ENCODE peak calls at places on chromosome 14, in eight cellular contexts. S, M, X, J, F, I, Y and H are unnamed samples.

GRCh38 chr14:92471919-92472318 is 41.7 kb upstream of the RIN3 start:
- ATAC-seq in J (no peak), S (peak), F (no peak), Y (no peak), M (no peak), I (no peak), X (no peak), H (no peak)

GRCh38 chr14:96117101-96117897 is 78.1 kb downstream of the C14orf132 start:
- ATAC-seq in J (peak), Y (no peak), S (no peak), M (no peak), X (peak), F (peak), I (peak), H (no peak)

GRCh38 chr14:69615471-69616407 is 4.3 kb downstream of the SUSD6 start:
- ATAC-seq in M (peak), J (peak), X (peak), Y (peak), F (peak), S (peak), I (peak), H (peak)

GRCh38 chr14:97641827-97642226 is 844.6 kb downstream of the VRK1 start:
- ATAC-seq in I (peak), X (no peak), M (no peak), Y (no peak), F (no peak), S (no peak), J (no peak), H (peak)

GRCh38 chr14:90024910-90025309 is 36.9 kb upstream of the KCNK13 start:
- ATAC-seq in Y (no peak), J (no peak), S (peak), F (no peak), I (no peak), M (peak), X (no peak), H (no peak)

GRCh38 chr14:100192250-100192671 is 32.8 kb upstream of the DEGS2 start:
- ATAC-seq in M (peak), S (peak), X (no peak), F (no peak), I (no peak), Y (peak), J (no peak), H (no peak)

GRCh38 chr14:71703477-71703876 is 228.8 kb upstream of the RGS6 start:
- ATAC-seq in F (no peak), Y (peak), I (no peak), X (no peak), J (no peak), M (peak), S (peak), H (no peak)

GRCh38 chr14:71011479-71011878 is 104.2 kb downstream of the PCNX1 start:
- ATAC-seq in F (no peak), I (peak), J (no peak), Y (no peak), S (no peak), M (no peak), X (no peak), H (no peak)

GRCh38 chr14:71620401-71620800 is 311.8 kb upstream of the RGS6 start:
- ATAC-seq in J (no peak), M (no peak), I (no peak), Y (no peak), F (no peak), S (no peak), X (no peak), H (no peak)

GRCh38 chr14:73008501-73008900 is 18.4 kb downstream of the ZFYVE1 start:
- ATAC-seq in X (no peak), J (no peak), F (no peak), I (no peak), Y (no peak), S (no peak), M (peak), H (no peak)

GRCh38 chr14:104421401-104421821 is 158.2 kb upstream of the C14orf180 start:
- ATAC-seq in S (no peak), Y (no peak), F (no peak), I (no peak), X (peak), J (peak), M (no peak), H (no peak)

GRCh38 chr14:65476942-65477318 is 64.4 kb downstream of the FUT8 start:
- ATAC-seq in X (no peak), S (no peak), J (no peak), Y (no peak), I (no peak), M (no peak), F (no peak), H (peak)

GRCh38 chr14:22002860-22003284 is 329.3 kb upstream of the OR4E1 start:
- ATAC-seq in F (peak), Y (no peak), I (peak), S (no peak), X (peak), M (no peak), J (no peak), H (peak)

GRCh38 chr14:69674546-69675245 is 63.3 kb downstream of the SUSD6 start:
- ATAC-seq in F (peak), X (no peak), Y (peak), J (no peak), M (peak), I (peak), S (peak), H (peak)

GRCh38 chr14:73238941-73239340 is 1.6 kb downstream of the PAPLN start:
- ATAC-seq in M (peak), Y (peak), J (no peak), X (no peak), I (no peak), F (peak), S (no peak), H (no peak)

GRCh38 chr14:74846968-74847549 is 28.9 kb downstream of the PROX2 start:
- ATAC-seq in M (no peak), Y (no peak), J (no peak), X (no peak), F (no peak), S (no peak), I (no peak), H (no peak)

GRCh38 chr14:92105073-92105844 is 1.1 kb downstream of the ATXN3 start:
- ATAC-seq in M (peak), Y (no peak), S (no peak), I (no peak), J (no peak), F (no peak), X (no peak), H (no peak)

GRCh38 chr14:22547309-22547947 is 41.6 kb downstream of the DAD1 start:
- ATAC-seq in J (no peak), S (peak), X (no peak), M (peak), I (no peak), F (no peak), Y (peak), H (no peak)

GRCh38 chr14:84535491-84535890 is 994.5 kb upstream of the FLRT2 start:
- ATAC-seq in Y (no peak), S (no peak), J (no peak), M (no peak), X (no peak), I (no peak), F (no peak), H (no peak)

GRCh38 chr14:71166434-71166833 is 259.2 kb downstream of the PCNX1 start:
- ATAC-seq in S (peak), Y (peak), J (no peak), F (no peak), M (peak), I (no peak), X (no peak), H (no peak)

GRCh38 chr14:71933026-71933587 is 878 bp downstream of the RGS6 start:
- ATAC-seq in X (no peak), M (peak), Y (peak), F (peak), J (no peak), I (peak), S (peak), H (peak)

GRCh38 chr14:73887116-73887490 is 444 bp downstream of the ZNF410 start:
- ATAC-seq in S (peak), M (peak), J (peak), Y (peak), X (peak), I (peak), F (peak), H (peak)

GRCh38 chr14:92122351-92122677 is 545 bp downstream of the CPSF2 start:
- ATAC-seq in J (peak), X (peak), S (peak), M (peak), I (no peak), F (no peak), Y (peak), H (no peak)

GRCh38 chr14:106802413-106803364 is 1276.3 kb downstream of the TMEM121 start:
- ATAC-seq in S (no peak), X (no peak), M (no peak), J (no peak), F (no peak), I (no peak), Y (no peak), H (no peak)

GRCh38 chr14:69712217-69712565 is 54.8 kb upstream of the SRSF5 start:
- ATAC-seq in F (no peak), Y (no peak), S (peak), I (no peak), M (peak), X (no peak), J (no peak), H (no peak)

GRCh38 chr14:101960225-101960624 is 4.1 kb upstream of the DYNC1H1 start:
- ATAC-seq in X (no peak), M (no peak), I (no peak), J (no peak), S (no peak), Y (no peak), F (no peak), H (no peak)

GRCh38 chr14:98913967-98914620 is 357.9 kb downstream of the BCL11B start:
- ATAC-seq in Y (no peak), S (no peak), F (no peak), J (no peak), I (no peak), M (no peak), X (no peak), H (no peak)

GRCh38 chr14:79418649-79419415 is 792.5 kb downstream of the DIO2 start:
- ATAC-seq in M (no peak), I (no peak), J (no peak), F (no peak), Y (no peak), X (no peak), S (no peak), H (no peak)

GRCh38 chr14:100714205-100714781 is 12.4 kb upstream of the DLK1 start:
- ATAC-seq in M (peak), J (no peak), F (no peak), X (no peak), Y (no peak), S (no peak), I (no peak), H (no peak)

GRCh38 chr14:48955857-48956256 is 630.3 kb downstream of the RPS29 start:
- ATAC-seq in M (no peak), J (no peak), X (no peak), F (no peak), S (no peak), Y (no peak), I (no peak), H (no peak)

GRCh38 chr14:81402123-81402495 is 2.0 kb upstream of the STON2 start:
- ATAC-seq in S (peak), M (no peak), I (no peak), X (peak), J (no peak), F (peak), Y (peak), H (peak)

GRCh38 chr14:94907626-94908261 is 137.8 kb upstream of the GSC start:
- ATAC-seq in S (peak), M (no peak), J (no peak), I (no peak), F (no peak), Y (peak), X (no peak), H (no peak)